ENCODE peak calls at places on chromosomes 7 and 10, in seven cellular contexts. Y is caudate nucleus, I is WTC11, R is sciatic nerve, D is heart right ventricle, Z is GM12892, C is HFF-Myc. A is an unnamed sample.

GRCh38 chr7:111535142-111535541 is 27.1 kb downstream of the IMMP2L start:
- DNase-seq in Y (no peak), R (no peak), I (no peak), D (no peak), C (no peak), Z (no peak), A (no peak)

GRCh38 chr7:95527776-95528250 is 42.1 kb downstream of the ASB4 start:
- DNase-seq in C (no peak), D (no peak), I (no peak), Z (no peak), Y (no peak), R (peak), A (no peak)

GRCh38 chr10:101782811-101783735 is at the start of gene NPM3:
- DNase-seq in Z (peak), D (peak), C (peak), R (peak), I (peak), Y (peak), A (peak)

GRCh38 chr10:95818663-95819062 is 62.7 kb downstream of the ENTPD1 start:
- DNase-seq in R (no peak), C (peak), D (no peak), Z (no peak), Y (no peak), I (no peak), A (no peak)

GRCh38 chr10:48258083-48258482 is 16.4 kb downstream of the FRMPD2 start:
- DNase-seq in Y (no peak), Z (no peak), D (no peak), I (no peak), R (no peak), C (no peak), A (no peak)

GRCh38 chr10:116706281-116706680 is 36.1 kb downstream of the HSPA12A start:
- DNase-seq in I (no peak), D (no peak), Y (no peak), R (no peak), C (no peak), Z (no peak), A (no peak)

GRCh38 chr10:15433850-15434537 is 62.9 kb upstream of the FAM171A1 start:
- DNase-seq in I (no peak), R (no peak), D (no peak), C (peak), Y (no peak), Z (peak), A (peak)

GRCh38 chr10:51244739-51245138 is 170.5 kb downstream of the PRKG1 start:
- DNase-seq in R (no peak), Y (no peak), I (no peak), D (no peak), Z (no peak), C (no peak), A (no peak)

GRCh38 chr10:47260505-47261111 is 39.4 kb upstream of the GDF10 start:
- DNase-seq in R (no peak), I (no peak), C (no peak), Z (no peak), Y (no peak), D (no peak), A (no peak)

GRCh38 chr10:89129850-89130396 is 77.2 kb downstream of the CH25H start:
- DNase-seq in D (no peak), R (peak), Z (no peak), Y (no peak), C (peak), I (no peak), A (no peak)

GRCh38 chr10:61841338-61841875 is 60.1 kb upstream of the ARID5B start:
- DNase-seq in I (no peak), D (no peak), R (no peak), Y (no peak), Z (no peak), C (no peak), A (no peak)

GRCh38 chr10:128103229-128103714 is 23.0 kb downstream of the MKI67 start:
- DNase-seq in R (no peak), I (no peak), Z (no peak), C (no peak), Y (no peak), D (no peak), A (no peak)

GRCh38 chr7:9307131-9307530 is 873.7 kb downstream of the NXPH1 start:
- DNase-seq in Z (no peak), D (no peak), R (no peak), C (no peak), Y (no peak), I (no peak), A (no peak)

GRCh38 chr10:48533951-48534720 is 70.7 kb downstream of the ARHGAP22 start:
- DNase-seq in Z (no peak), I (peak), Y (no peak), C (no peak), R (peak), D (no peak), A (no peak)

GRCh38 chr7:147492621-147493020 is 1097.9 kb upstream of the C7orf33 start:
- DNase-seq in C (no peak), Z (no peak), Y (no peak), R (no peak), I (no peak), D (no peak), A (no peak)

GRCh38 chr10:49633327-49634045 is 19.6 kb downstream of the CHAT start:
- DNase-seq in R (no peak), C (no peak), I (peak), Y (no peak), D (no peak), Z (no peak), A (no peak)

GRCh38 chr10:118173326-118173725 is 126.6 kb upstream of the RAB11FIP2 start:
- DNase-seq in C (no peak), I (no peak), Y (no peak), D (no peak), Z (no peak), R (no peak), A (no peak)

GRCh38 chr7:86667732-86668131 is 24.0 kb downstream of the GRM3 start:
- DNase-seq in Z (no peak), C (no peak), I (peak), D (no peak), R (no peak), Y (no peak), A (no peak)

GRCh38 chr10:124252097-124252715 is 158.8 kb upstream of the CHST15 start:
- DNase-seq in R (no peak), D (no peak), C (no peak), Z (no peak), Y (no peak), I (no peak), A (no peak)